ENCODE peak calls at places on chromosomes 2 and 18, in four cellular contexts. P is HepG2, S is H9, J is HCT116. U is an unnamed sample.

GRCh38 chr2:129404000-129404700 is 575.3 kb upstream of the RAB6C start:
- DNase-seq in J (no peak), S (no peak), P (no peak), U (no peak)

GRCh38 chr2:88563134-88563533 is 64.1 kb downstream of the EIF2AK3 start:
- DNase-seq in P (no peak), S (no peak), J (no peak), U (no peak)

GRCh38 chr2:63780483-63781155 is 61.1 kb upstream of the UGP2 start:
- DNase-seq in S (no peak), J (no peak), P (no peak), U (peak; percentile 38)

GRCh38 chr18:57433492-57434176 is 1.5 kb upstream of the ONECUT2 start:
- DNase-seq in P (no peak), J (no peak), S (no peak), U (no peak)

GRCh38 chr18:6401687-6402086 is 13.0 kb downstream of the L3MBTL4 start:
- DNase-seq in S (peak; percentile 37), P (no peak), J (no peak), U (peak; percentile 62)

GRCh38 chr2:235724964-235725603 is 231.2 kb downstream of the AGAP1 start:
- DNase-seq in S (no peak), P (no peak), J (no peak), U (no peak)

GRCh38 chr2:70795164-70795995 is 4.9 kb upstream of the FIGLA start:
- DNase-seq in J (no peak), S (no peak), P (no peak), U (no peak)

GRCh38 chr2:195543902-195544894 is 112.8 kb upstream of the SLC39A10 start:
- DNase-seq in S (no peak), P (peak; percentile 44), J (no peak), U (no peak)

GRCh38 chr18:23560186-23560585 is 26.1 kb downstream of the NPC1 start:
- DNase-seq in S (no peak), P (no peak), J (no peak), U (no peak)

GRCh38 chr2:108364676-108365297 is 13.0 kb upstream of the SULT1C4 start:
- DNase-seq in P (peak; percentile 48), J (no peak), S (no peak), U (no peak)

GRCh38 chr18:67140495-67140894 is 376.0 kb downstream of the DSEL start:
- DNase-seq in J (no peak), P (no peak), S (no peak), U (no peak)

GRCh38 chr2:58640042-58640441 is 398.9 kb upstream of the FANCL start:
- DNase-seq in J (no peak), P (no peak), S (peak; percentile 39), U (no peak)

GRCh38 chr18:1103567-1103966 is 198.9 kb downstream of the ADCYAP1 start:
- DNase-seq in J (no peak), P (no peak), S (no peak), U (no peak)

GRCh38 chr2:120867290-120868231 is 131.9 kb downstream of the GLI2 start:
- DNase-seq in J (no peak), P (no peak), S (peak; percentile 53), U (peak; percentile 80)

GRCh38 chr2:174682578-174683391 is 81.5 kb downstream of the CHRNA1 start:
- DNase-seq in S (peak; percentile 68), P (no peak), J (no peak), U (peak; percentile 84)

GRCh38 chr2:165820296-165820695 is 26.2 kb upstream of the GALNT3 start:
- DNase-seq in S (no peak), P (no peak), J (no peak), U (no peak)

GRCh38 chr2:27182346-27182745 is 29.5 kb upstream of the ATRAID start:
- DNase-seq in J (no peak), P (no peak), S (no peak), U (no peak)

GRCh38 chr2:36168136-36168535 is 187.4 kb upstream of the CRIM1 start:
- DNase-seq in S (no peak), J (no peak), P (no peak), U (no peak)

GRCh38 chr2:39513641-39514094 is 76.6 kb upstream of the MAP4K3 start:
- DNase-seq in S (peak; percentile 47), J (peak; percentile 32), P (peak; percentile 83), U (peak; percentile 29)

GRCh38 chr2:30224147-30224546 is 7.2 kb upstream of the LBH start:
- DNase-seq in P (no peak), J (no peak), S (no peak), U (no peak)
- H3K4me2 ChIP-seq in P (no peak overlapping the region), J (no peak overlapping the region), S (no peak overlapping the region), U (no peak overlapping the region)

DNA sequence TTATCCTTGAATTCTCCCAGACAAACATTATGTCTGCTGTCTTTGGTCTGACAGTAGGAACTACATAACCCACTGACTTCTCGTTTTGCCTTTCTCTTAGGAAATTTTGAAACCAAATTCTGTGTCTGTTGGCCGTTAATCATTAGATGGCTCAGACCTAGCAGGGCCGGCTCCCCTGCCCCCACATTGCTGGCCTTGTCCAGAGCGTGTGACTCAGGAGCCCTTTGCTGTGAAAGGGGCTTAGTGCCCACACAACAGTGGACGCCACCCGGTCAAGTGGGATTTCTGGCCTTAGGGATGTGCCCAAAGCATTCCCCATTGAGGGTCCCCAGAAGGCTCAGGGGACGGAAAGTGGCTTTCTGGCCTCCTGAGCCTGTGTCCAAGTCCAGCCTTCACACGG is 137.5 kb downstream of the CTIF start:
- DNase-seq in J (no peak), P (no peak), S (no peak), U (no peak)
- H3K4me1 ChIP-seq in J (no peaks in the 10 kb centered on the region), P (peaks cover 29% of the 10 kb centered on the region), S (no peaks in the 10 kb centered on the region), U (peaks cover 18% of the 10 kb centered on the region)

GRCh38 chr2:207141381-207141780 is 24.4 kb downstream of the KLF7 start:
- DNase-seq in P (no peak), S (no peak), J (no peak), U (no peak)
- H3K4me2 ChIP-seq in P (no peak overlapping the region), S (no peak overlapping the region), J (no peak overlapping the region), U (peak overlapping the region; percentile 17)

GRCh38 chr18:59848002-59848401 is 51.8 kb upstream of the PMAIP1 start:
- DNase-seq in S (no peak), J (no peak), P (no peak), U (no peak)

GRCh38 chr18:59852548-59852947 is 47.2 kb upstream of the PMAIP1 start:
- DNase-seq in J (no peak), S (no peak), P (no peak), U (no peak)

GRCh38 chr18:59842947-59843346 is 56.8 kb upstream of the PMAIP1 start:
- DNase-seq in P (no peak), S (no peak), J (no peak), U (no peak)

GRCh38 chr18:59851784-59852399 is 47.9 kb upstream of the PMAIP1 start:
- DNase-seq in J (no peak), S (no peak), P (no peak), U (no peak)

DNA sequence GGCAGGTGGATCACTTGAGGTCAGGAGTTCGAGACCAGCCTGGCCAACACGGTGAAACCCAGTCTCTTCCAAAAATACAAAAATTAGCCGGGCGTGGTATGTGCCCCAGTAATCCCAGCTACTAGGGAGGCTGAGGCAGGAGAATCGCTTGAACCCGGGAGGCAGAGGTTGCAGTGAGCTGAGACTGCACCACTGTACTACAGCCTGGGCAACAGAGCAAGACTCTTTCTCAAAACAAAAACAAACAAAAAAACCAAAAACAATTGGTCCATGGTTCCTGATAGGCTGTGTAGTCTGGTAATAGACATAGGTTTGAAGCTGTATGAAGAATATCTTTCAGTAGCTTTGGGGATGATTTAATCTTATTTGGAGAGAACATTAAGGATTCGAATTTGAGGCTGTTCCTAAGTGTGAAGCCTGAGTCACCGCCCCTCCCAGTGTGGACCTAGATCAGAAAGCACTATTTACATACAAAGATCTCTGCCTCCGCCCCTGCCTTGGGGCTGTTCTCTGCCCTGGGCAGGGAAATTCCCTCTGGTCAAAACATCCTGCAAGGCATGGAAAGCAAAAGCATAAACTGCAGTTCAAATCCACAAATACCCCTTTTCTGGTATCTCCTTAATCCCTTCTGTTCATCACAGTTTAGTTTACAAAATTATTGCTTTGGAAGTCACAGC is 52.8 kb upstream of the PMAIP1 start:
- DNase-seq in S (peak; percentile 47), P (no peak), J (no peak), U (no peak)
- H3K4me1 ChIP-seq in S (no peaks in the 10 kb centered on the region), P (peaks cover 8% of the 10 kb centered on the region), J (peaks cover 11% of the 10 kb centered on the region), U (no peaks in the 10 kb centered on the region)

U was measured in neural progenitor cell.